ENCODE peak calls at places on chromosome 12, in nine cellular contexts. I, E, Z, L, M, C, J, P and W are unnamed samples.

GRCh38 chr12:119673634-119674033 is 5.7 kb downstream of the PRKAB1 start:
- DNase-seq in I (no peak), E (no peak), Z (no peak), L (no peak), M (no peak), C (no peak), J (no peak), P (no peak), W (no peak)

GRCh38 chr12:70581199-70581598 is 56.0 kb downstream of the PTPRB start:
- DNase-seq in I (no peak), E (no peak), Z (no peak), L (no peak), M (no peak), C (no peak), J (no peak), P (no peak), W (no peak)

GRCh38 chr12:6228535-6229223 is 28.5 kb downstream of the CD9 start:
- DNase-seq in I (no peak), E (no peak), Z (peak), L (no peak), M (no peak), C (no peak), J (no peak), P (no peak), W (no peak)

GRCh38 chr12:123364532-123365140 is at the start of gene SBNO1:
- DNase-seq in I (peak), E (peak), Z (peak), L (peak), M (peak), C (peak), J (peak), P (peak), W (no peak)

GRCh38 chr12:127383281-127383680 is 883.7 kb upstream of the TMEM132C start:
- DNase-seq in I (no peak), E (no peak), Z (no peak), L (peak), M (no peak), C (no peak), J (no peak), P (no peak), W (no peak)

GRCh38 chr12:12606793-12607589 is 4.7 kb upstream of the CREBL2 start:
- DNase-seq in I (no peak), E (no peak), Z (no peak), L (peak), M (no peak), C (no peak), J (no peak), P (no peak), W (no peak)

GRCh38 chr12:129772463-129773169 is 131.2 kb downstream of the TMEM132D start:
- DNase-seq in I (no peak), E (no peak), Z (no peak), L (peak), M (no peak), C (peak), J (no peak), P (no peak), W (no peak)

GRCh38 chr12:111428728-111429175 is 23.0 kb downstream of the SH2B3 start:
- DNase-seq in I (no peak), E (peak), Z (peak), L (no peak), M (no peak), C (no peak), J (no peak), P (peak), W (no peak)

GRCh38 chr12:53365245-53365904 is 14.6 kb upstream of the SP1 start:
- DNase-seq in I (no peak), E (no peak), Z (no peak), L (no peak), M (no peak), C (no peak), J (no peak), P (no peak), W (no peak)

GRCh38 chr12:19799886-19800602 is 360.8 kb downstream of the AEBP2 start:
- DNase-seq in I (no peak), E (no peak), Z (no peak), L (peak), M (peak), C (no peak), J (no peak), P (no peak), W (no peak)

GRCh38 chr12:104686196-104686595 is 229.4 kb downstream of the CHST11 start:
- DNase-seq in I (peak), E (no peak), Z (no peak), L (peak), M (no peak), C (no peak), J (no peak), P (no peak), W (no peak)

GRCh38 chr12:5273709-5274108 is 158.2 kb upstream of the NTF3 start:
- DNase-seq in I (no peak), E (no peak), Z (no peak), L (no peak), M (peak), C (peak), J (peak), P (peak), W (no peak)

GRCh38 chr12:96258451-96258933 is 64.3 kb downstream of the ELK3 start:
- DNase-seq in I (no peak), E (no peak), Z (peak), L (peak), M (no peak), C (peak), J (no peak), P (no peak), W (no peak)

GRCh38 chr12:110619534-110619953 is 5.6 kb downstream of the TCTN1 start:
- DNase-seq in I (no peak), E (no peak), Z (no peak), L (no peak), M (no peak), C (no peak), J (no peak), P (no peak), W (no peak)

GRCh38 chr12:90090929-90091651 is 382.5 kb upstream of the ATP2B1 start:
- DNase-seq in I (peak), E (no peak), Z (peak), L (peak), M (no peak), C (peak), J (peak), P (no peak), W (no peak)

GRCh38 chr12:80877706-80878384 is 59.9 kb downstream of the LIN7A start:
- DNase-seq in I (no peak), E (no peak), Z (no peak), L (peak), M (no peak), C (no peak), J (no peak), P (no peak), W (no peak)

GRCh38 chr12:82299617-82300016 is 58.6 kb downstream of the CCDC59 start:
- DNase-seq in I (no peak), E (no peak), Z (no peak), L (peak), M (no peak), C (no peak), J (no peak), P (no peak), W (no peak)

GRCh38 chr12:6204533-6205143 is 4.4 kb downstream of the CD9 start:
- DNase-seq in I (no peak), E (no peak), Z (no peak), L (no peak), M (no peak), C (no peak), J (no peak), P (no peak), W (no peak)

GRCh38 chr12:5587701-5588100 is 155.8 kb downstream of the NTF3 start:
- DNase-seq in I (no peak), E (no peak), Z (no peak), L (no peak), M (no peak), C (peak), J (peak), P (no peak), W (no peak)

GRCh38 chr12:9049520-9050133 is 60.3 kb downstream of the KLRG1 start:
- DNase-seq in I (peak), E (no peak), Z (no peak), L (peak), M (no peak), C (no peak), J (no peak), P (no peak), W (no peak)

GRCh38 chr12:48002179-48002601 is 2.1 kb downstream of the COL2A1 start:
- DNase-seq in I (peak), E (no peak), Z (no peak), L (no peak), M (no peak), C (peak), J (no peak), P (no peak), W (no peak)

GRCh38 chr12:47999816-48000215 is 4.5 kb downstream of the COL2A1 start:
- DNase-seq in I (no peak), E (no peak), Z (no peak), L (no peak), M (no peak), C (no peak), J (no peak), P (no peak), W (no peak)

GRCh38 chr12:48002773-48003218 is 1.5 kb downstream of the COL2A1 start:
- DNase-seq in I (no peak), E (no peak), Z (peak), L (peak), M (peak), C (peak), J (peak), P (no peak), W (no peak)

GRCh38 chr12:48001426-48002178 is 2.7 kb downstream of the COL2A1 start:
- DNase-seq in I (peak), E (no peak), Z (no peak), L (peak), M (no peak), C (peak), J (peak), P (peak), W (no peak)

DNA sequence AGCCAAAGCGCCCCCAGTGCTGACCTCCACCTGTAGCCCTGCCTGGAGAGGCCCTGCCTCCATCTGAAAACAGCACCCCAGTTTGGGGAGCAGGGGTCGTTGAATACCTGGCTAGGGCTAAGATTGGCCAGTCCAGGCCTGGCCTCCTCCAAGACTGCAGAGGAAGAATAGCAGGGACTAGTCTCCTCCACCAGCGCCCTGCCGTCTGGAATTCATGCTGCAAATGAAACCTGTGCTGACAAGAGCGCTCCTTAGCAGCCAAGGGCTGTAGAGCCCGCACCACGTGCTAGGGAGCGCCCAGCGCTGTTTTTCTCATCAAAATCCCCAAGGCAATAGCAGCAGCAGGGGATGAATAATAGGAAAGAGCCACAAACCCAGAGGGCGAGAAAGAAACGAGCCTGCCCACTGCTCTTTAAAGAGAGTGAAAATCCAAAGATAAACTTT is 3.4 kb downstream of the COL2A1 start:
- DNase-seq in I (peak), E (no peak), Z (no peak), L (peak), M (no peak), C (peak), J (no peak), P (no peak), W (no peak)
- H3K4me3 ChIP-seq in I (peak), E (peak), Z (peak), L (peak), M (peak), C (peak), J (peak), P (peak), W (peak)

DNA sequence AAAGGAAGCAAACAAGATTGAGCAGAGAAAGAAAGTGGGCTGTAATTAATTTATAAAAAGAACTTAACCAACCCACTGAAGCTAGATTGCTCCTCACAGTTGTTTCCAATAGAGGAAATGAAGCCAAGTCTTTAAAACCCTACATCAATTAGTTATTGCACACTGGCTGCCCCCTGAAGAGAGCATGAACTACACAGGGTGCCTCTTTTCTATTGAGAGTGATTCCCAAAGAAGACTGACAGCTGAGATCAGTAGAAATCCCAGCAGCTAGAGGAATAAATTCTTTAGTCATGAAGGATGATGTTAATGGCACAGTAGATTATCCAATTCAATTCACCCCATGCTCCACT is 8.6 kb upstream of the USP15 start:
- DNase-seq in I (no peak), E (no peak), Z (no peak), L (no peak), M (no peak), C (no peak), J (no peak), P (no peak), W (no peak)
- H3K27ac ChIP-seq in I (no peak), E (no peak), Z (no peak), L (no peak), M (no peak), C (no peak), J (no peak), P (peak), W (peak)

GRCh38 chr12:50261654-50262053 is 21.7 kb downstream of the LIMA1 start:
- DNase-seq in I (no peak), E (no peak), Z (no peak), L (no peak), M (no peak), C (no peak), J (no peak), P (no peak), W (no peak)
- TF ChIP-seq CTCF in I (no peak), E (no peak), Z (no peak), L (no peak), M (no peak), C (no peak), J (no peak), P (no peak), W (no peak)

GRCh38 chr12:55818886-55819285 is 1.0 kb downstream of the ORMDL2 start:
- DNase-seq in I (no peak), E (no peak), Z (no peak), L (peak), M (no peak), C (peak), J (no peak), P (no peak), W (no peak)
- H3K4me3 ChIP-seq in I (peak), E (peak), Z (peak), L (peak), M (no peak), C (peak), J (peak), P (peak), W (peak)